ENCODE peak calls at places on chromosomes 2 and 18, in four cellular contexts. One of them, this sample, is unnamed.

GRCh38 chr2:184425083-184425482 is 173.2 kb upstream of the ZNF804A start:
- DNase-seq in K562: no peak
- DNase-seq in GM12878: no peak
- DNase-seq in HepG2: no peak
- DNase-seq in this sample: no peak

GRCh38 chr2:75053484-75054112 is 95.2 kb downstream of the POLE4 start:
- DNase-seq in K562: peak; percentile 53
- DNase-seq in GM12878: peak; percentile 69
- DNase-seq in HepG2: peak; percentile 65
- DNase-seq in this sample: peak; percentile 66

GRCh38 chr18:35680139-35680551 is 98.6 kb downstream of the GALNT1 start:
- DNase-seq in K562: no peak
- DNase-seq in GM12878: no peak
- DNase-seq in HepG2: peak; percentile 60
- DNase-seq in this sample: no peak

GRCh38 chr2:208595386-208596275 is 189.0 kb downstream of the PTH2R start:
- DNase-seq in K562: peak; percentile 75
- DNase-seq in GM12878: no peak
- DNase-seq in HepG2: no peak
- DNase-seq in this sample: no peak

GRCh38 chr18:73674466-73674865 is 473.2 kb downstream of the FBXO15 start:
- DNase-seq in K562: no peak
- DNase-seq in GM12878: no peak
- DNase-seq in HepG2: no peak
- DNase-seq in this sample: no peak

GRCh38 chr18:58662118-58662517 is 9.1 kb upstream of the MALT1 start:
- DNase-seq in K562: no peak
- DNase-seq in GM12878: peak; percentile 79
- DNase-seq in HepG2: no peak
- DNase-seq in this sample: peak; percentile 11

GRCh38 chr2:239263937-239264837 is 136.6 kb downstream of the HDAC4 start:
- DNase-seq in K562: no peak
- DNase-seq in GM12878: no peak
- DNase-seq in HepG2: no peak
- DNase-seq in this sample: no peak

GRCh38 chr2:130807659-130808385 is 28.9 kb upstream of the ARHGEF4 start:
- DNase-seq in K562: no peak
- DNase-seq in GM12878: no peak
- DNase-seq in HepG2: no peak
- DNase-seq in this sample: no peak

GRCh38 chr2:213316001-213316735 is 31.9 kb downstream of the SPAG16 start:
- DNase-seq in K562: no peak
- DNase-seq in GM12878: no peak
- DNase-seq in HepG2: no peak
- DNase-seq in this sample: no peak

GRCh38 chr2:134408791-134409190 is 154.9 kb downstream of the MGAT5 start:
- DNase-seq in K562: no peak
- DNase-seq in GM12878: no peak
- DNase-seq in HepG2: no peak
- DNase-seq in this sample: no peak

GRCh38 chr2:234823877-234824376 is 127.9 kb upstream of the SH3BP4 start:
- DNase-seq in K562: no peak
- DNase-seq in GM12878: no peak
- DNase-seq in HepG2: peak; percentile 80
- DNase-seq in this sample: no peak

GRCh38 chr2:55399815-55400214 is 19.8 kb downstream of the CCDC88A start:
- DNase-seq in K562: no peak
- DNase-seq in GM12878: no peak
- DNase-seq in HepG2: no peak
- DNase-seq in this sample: no peak

GRCh38 chr18:35387367-35387685 is 10.2 kb upstream of the ZNF396 start:
- DNase-seq in K562: no peak
- DNase-seq in GM12878: no peak
- DNase-seq in HepG2: no peak
- DNase-seq in this sample: no peak

GRCh38 chr2:155975734-155976133 is 356.8 kb downstream of the NR4A2 start:
- DNase-seq in K562: no peak
- DNase-seq in GM12878: no peak
- DNase-seq in HepG2: peak; percentile 91
- DNase-seq in this sample: no peak

GRCh38 chr2:175017618-175018414 is 12.6 kb upstream of the CHN1 start:
- DNase-seq in K562: no peak
- DNase-seq in GM12878: no peak
- DNase-seq in HepG2: no peak
- DNase-seq in this sample: no peak

GRCh38 chr2:230849633-230850357 is 14.9 kb upstream of the ITM2C start:
- DNase-seq in K562: peak; percentile 70
- DNase-seq in GM12878: no peak
- DNase-seq in HepG2: peak; percentile 40
- DNase-seq in this sample: peak; percentile 99

GRCh38 chr2:222993920-222994650 is 57.9 kb upstream of the KCNE4 start:
- DNase-seq in K562: no peak
- DNase-seq in GM12878: no peak
- DNase-seq in HepG2: no peak
- DNase-seq in this sample: no peak

GRCh38 chr18:49743296-49743567 is 70.1 kb downstream of the ACAA2 start:
- DNase-seq in K562: no peak
- DNase-seq in GM12878: no peak
- DNase-seq in HepG2: no peak
- DNase-seq in this sample: no peak

GRCh38 chr2:238973038-238973772 is 125.3 kb downstream of the TWIST2 start:
- DNase-seq in K562: no peak
- DNase-seq in GM12878: no peak
- DNase-seq in HepG2: no peak
- DNase-seq in this sample: no peak

DNA sequence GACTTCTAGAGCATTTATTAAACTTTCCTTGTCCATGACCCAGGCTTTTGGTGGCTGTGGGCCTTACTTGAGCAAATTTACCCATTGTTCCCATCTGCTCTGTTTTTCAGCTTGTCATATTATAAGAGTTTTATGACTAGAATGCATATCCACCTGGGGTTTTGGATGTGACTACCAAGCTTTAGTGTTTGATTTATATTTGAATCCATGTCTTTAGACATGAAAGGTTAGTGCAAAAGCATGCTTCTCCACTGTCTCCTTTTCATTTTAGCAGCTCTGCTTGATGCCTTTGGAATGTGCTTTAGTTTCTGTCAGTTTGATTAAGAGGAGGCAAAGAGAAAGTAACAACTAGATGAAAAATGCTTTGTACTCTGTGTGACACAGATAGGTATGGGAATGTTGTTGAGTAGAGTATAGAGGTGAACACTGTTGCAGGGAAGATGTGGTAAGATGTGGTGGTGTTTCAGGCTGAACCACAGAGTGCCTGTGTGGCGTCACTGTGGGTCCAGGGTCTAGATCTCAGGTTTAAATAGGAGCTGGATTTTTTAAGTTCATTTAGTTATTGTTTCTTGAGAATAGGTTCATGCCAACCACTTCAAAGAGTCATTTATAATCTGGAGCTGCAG is 19.7 kb downstream of the PIK3C3 start:
- DNase-seq in K562: no peak
- DNase-seq in GM12878: no peak
- DNase-seq in HepG2: no peak
- DNase-seq in this sample: no peak
- TF ChIP-seq SRF in K562: no peak
- TF ChIP-seq SRF in GM12878: no peak
- TF ChIP-seq SRF in HepG2: no peak
- TF ChIP-seq SRF in this sample: no peak

DNA sequence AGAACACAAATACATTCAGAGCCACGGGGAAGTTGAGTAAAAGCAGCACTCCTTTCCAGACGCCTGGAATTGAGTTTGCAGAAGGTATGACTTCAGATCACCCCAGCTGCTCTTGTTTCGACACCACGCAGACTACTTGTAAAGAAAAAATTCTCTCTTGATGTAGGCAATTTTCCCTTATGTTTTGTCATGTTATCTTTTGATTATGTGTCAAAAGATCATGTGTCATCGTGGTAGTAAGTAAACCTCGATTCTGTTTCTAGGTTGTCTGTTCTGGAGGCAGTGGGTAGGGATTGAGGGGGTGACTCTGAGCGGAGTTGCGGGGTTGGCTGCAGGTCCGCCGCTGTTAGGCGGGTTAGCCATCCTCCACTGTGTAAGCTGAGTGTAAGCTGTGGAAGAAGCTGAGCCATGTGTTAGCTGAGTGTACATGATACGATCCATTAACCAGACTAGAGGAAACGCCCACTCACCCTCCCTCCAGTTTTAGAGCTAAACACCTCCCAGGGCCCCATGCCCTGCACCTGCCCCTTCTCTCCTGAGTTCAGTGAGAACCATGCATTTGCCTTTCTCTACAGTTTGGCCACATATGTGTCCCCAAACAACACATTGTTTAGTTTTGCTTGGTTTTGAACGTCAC is 181.8 kb downstream of the SNTG2 start:
- DNase-seq in K562: no peak
- DNase-seq in GM12878: no peak
- DNase-seq in HepG2: no peak
- DNase-seq in this sample: no peak
- TF ChIP-seq HDAC6 in K562: no peak
- TF ChIP-seq HDAC6 in GM12878: no peak
- TF ChIP-seq HDAC6 in HepG2: no peak
- TF ChIP-seq HDAC6 in this sample: no peak

GRCh38 chr2:187497140-187497539 is 49.1 kb upstream of the CALCRL start:
- DNase-seq in K562: no peak
- DNase-seq in GM12878: no peak
- DNase-seq in HepG2: no peak
- DNase-seq in this sample: no peak

GRCh38 chr2:187497858-187498463 is 49.9 kb upstream of the CALCRL start:
- DNase-seq in K562: no peak
- DNase-seq in GM12878: no peak
- DNase-seq in HepG2: no peak
- DNase-seq in this sample: no peak

GRCh38 chr2:187502467-187502866 is 51.8 kb downstream of the TFPI start:
- DNase-seq in K562: no peak
- DNase-seq in GM12878: no peak
- DNase-seq in HepG2: no peak
- DNase-seq in this sample: no peak

GRCh38 chr2:187499941-187500532 is 52.0 kb upstream of the CALCRL start:
- DNase-seq in K562: peak; percentile 77
- DNase-seq in GM12878: no peak
- DNase-seq in HepG2: peak; percentile 66
- DNase-seq in this sample: no peak

DNA sequence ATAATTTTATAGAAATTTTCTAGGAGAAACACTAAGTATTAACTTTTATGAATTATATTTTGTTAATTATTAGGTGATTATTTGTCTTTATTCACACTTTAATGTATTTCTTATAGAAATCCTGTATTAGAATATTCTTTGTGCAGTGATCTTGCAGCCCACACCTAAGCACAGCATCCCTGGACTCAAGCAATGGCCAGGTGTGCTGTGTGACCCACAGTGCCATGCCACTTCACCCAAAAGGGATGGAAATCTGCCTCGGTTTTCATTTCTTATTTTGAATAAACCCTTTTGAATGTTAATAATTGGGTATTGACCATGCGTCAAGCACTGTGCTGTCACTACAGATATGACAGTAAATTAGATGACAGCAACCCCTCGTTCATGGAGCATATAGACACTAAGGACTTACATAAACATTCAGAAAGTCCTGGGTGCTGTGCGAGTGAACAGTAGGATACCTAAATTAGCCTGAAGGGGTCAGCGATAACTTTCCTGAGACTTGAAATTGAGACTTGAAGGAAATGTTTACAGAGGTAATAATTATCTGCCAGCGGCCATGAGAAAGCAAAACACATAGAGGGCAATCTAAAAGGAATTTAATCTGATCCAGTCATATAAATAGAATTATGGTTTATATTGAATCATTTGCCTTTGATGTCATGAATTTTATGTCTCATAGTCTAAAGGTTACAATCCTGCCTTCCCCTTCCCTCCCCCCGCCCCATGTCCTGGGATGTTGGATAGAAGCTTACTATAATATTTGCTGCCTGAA is 52.7 kb upstream of the CALCRL start:
- DNase-seq in K562: peak; percentile 59
- DNase-seq in GM12878: no peak
- DNase-seq in HepG2: peak; percentile 65
- DNase-seq in this sample: no peak
- TF ChIP-seq EP300 in K562: no peak
- TF ChIP-seq EP300 in GM12878: no peak
- TF ChIP-seq EP300 in HepG2: no peak
- TF ChIP-seq EP300 in this sample: no peak

GRCh38 chr2:135485441-135485840 is 45.6 kb downstream of the ZRANB3 start:
- DNase-seq in K562: no peak
- DNase-seq in GM12878: no peak
- DNase-seq in HepG2: no peak
- DNase-seq in this sample: no peak
- TF ChIP-seq SRF in K562: no peak
- TF ChIP-seq SRF in GM12878: no peak
- TF ChIP-seq SRF in HepG2: no peak
- TF ChIP-seq SRF in this sample: no peak

DNA sequence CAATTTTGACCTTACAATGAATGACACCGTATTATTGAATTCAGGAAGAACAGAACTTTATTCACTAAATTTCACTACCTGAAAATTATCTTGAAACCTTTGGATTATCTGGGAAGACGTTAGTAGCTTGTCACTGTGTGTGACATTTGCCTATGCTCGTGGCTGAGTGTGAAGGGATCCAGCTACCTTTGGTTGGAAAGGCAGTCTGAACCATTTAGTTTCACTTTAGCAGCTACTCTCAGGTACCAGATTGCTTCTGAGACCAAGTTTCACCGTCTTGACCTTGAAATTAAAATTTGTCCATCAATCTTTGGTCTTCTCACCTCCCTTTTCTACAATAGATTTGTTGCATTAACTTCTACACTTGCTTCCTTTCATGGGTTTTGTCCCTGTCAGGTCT is 637.5 kb downstream of the MBD2 start:
- DNase-seq in K562: no peak
- DNase-seq in GM12878: no peak
- DNase-seq in HepG2: no peak
- DNase-seq in this sample: no peak
- TF ChIP-seq HDAC6 in K562: no peak
- TF ChIP-seq HDAC6 in GM12878: no peak
- TF ChIP-seq HDAC6 in HepG2: no peak
- TF ChIP-seq HDAC6 in this sample: no peak

DNA sequence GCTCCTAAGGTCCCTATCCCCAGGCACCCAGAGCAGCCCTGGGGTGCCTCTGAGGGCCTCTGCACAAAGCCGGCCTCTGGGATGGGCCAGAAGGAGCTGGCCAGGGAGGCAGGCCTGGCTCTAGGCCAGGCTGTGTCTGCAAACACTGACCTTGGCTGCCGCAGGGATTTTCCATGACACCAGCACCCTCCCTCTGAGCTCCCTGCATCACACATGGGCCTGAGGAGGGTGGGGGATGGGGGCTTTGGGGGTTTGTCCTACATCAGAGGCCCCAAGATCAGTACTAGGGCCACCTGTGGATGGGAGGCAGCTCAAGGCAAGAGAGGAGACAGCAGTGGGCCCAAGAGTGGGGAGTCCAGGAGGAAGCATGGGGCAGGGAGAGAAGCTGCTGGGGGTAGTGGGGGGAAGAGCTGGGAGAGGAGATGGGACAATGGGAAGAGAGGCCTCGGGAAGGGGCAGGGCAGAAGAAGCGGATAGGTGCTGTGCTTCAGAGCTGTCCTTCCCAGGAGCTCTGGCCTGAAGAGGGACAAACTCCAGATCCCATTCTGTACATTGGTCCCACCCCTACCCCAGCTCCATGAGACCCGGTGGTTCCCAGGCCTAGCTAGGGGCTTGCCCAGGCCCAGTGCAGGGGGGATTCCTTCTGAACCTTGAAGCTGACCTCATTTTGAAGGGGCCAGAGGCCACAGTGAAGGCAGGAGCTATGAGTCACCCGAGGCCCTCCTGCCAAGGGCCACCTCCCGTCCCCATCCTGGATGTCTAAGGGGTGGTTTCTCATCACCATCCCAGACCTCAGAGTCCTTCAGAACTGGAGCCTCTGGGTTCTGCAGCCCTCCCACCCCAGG is 28.0 kb downstream of the KCNK3 start:
- DNase-seq in K562: peak; percentile 34
- DNase-seq in GM12878: no peak
- DNase-seq in HepG2: peak; percentile 58
- DNase-seq in this sample: no peak
- TF ChIP-seq EP300 in K562: no peak
- TF ChIP-seq EP300 in GM12878: no peak
- TF ChIP-seq EP300 in HepG2: peak; percentile 60
- TF ChIP-seq EP300 in this sample: no peak